ENCODE peak calls at places on chromosome X, in nine cellular contexts. L, Q, C, Z, B, W, E, N and Y are unnamed samples. For H3K4me1, the result is how much of the 10 kb centered on the place peaks cover.

GRCh38 chrX:45803383-45803921 is 602.8 kb upstream of the DIPK2B start:
- DNase-seq in L (peak), Q (no peak), C (no peak), Z (no peak), B (no peak), W (no peak), E (no peak), N (no peak), Y (no peak)

GRCh38 chrX:107659768-107660167 is 31.5 kb downstream of the PRPS1 start:
- DNase-seq in L (peak), Q (no peak), C (no peak), Z (no peak), B (peak), W (no peak), E (peak), N (peak), Y (no peak)

GRCh38 chrX:71245159-71245558 is 8.8 kb downstream of the ZMYM3 start:
- DNase-seq in L (no peak), Q (no peak), C (no peak), Z (no peak), B (no peak), W (no peak), E (no peak), N (no peak), Y (no peak)

GRCh38 chrX:47623540-47624027 is 3.9 kb upstream of the SYN1 start:
- DNase-seq in L (peak), Q (no peak), C (peak), Z (peak), B (peak), W (peak), E (no peak), N (peak), Y (peak)

GRCh38 chrX:106802388-106803275 is at the start of gene TBC1D8B:
- DNase-seq in L (peak), Q (peak), C (peak), Z (no peak), B (peak), W (peak), E (peak), N (peak), Y (peak)

GRCh38 chrX:1601768-1602085 is 10.3 kb downstream of the AKAP17A start:
- DNase-seq in L (no peak), Q (no peak), C (no peak), Z (no peak), B (no peak), W (peak), E (no peak), N (no peak), Y (no peak)

GRCh38 chrX:140503714-140504351 is 1.0 kb downstream of the SOX3 start:
- DNase-seq in L (no peak), Q (no peak), C (no peak), Z (no peak), B (peak), W (no peak), E (no peak), N (no peak), Y (no peak)

GRCh38 chrX:7347465-7347864 is 199.5 kb upstream of the PUDP start:
- DNase-seq in L (no peak), Q (no peak), C (no peak), Z (no peak), B (no peak), W (no peak), E (no peak), N (no peak), Y (no peak)

GRCh38 chrX:73455171-73455570 is 8.3 kb downstream of the CDX4 start:
- DNase-seq in L (no peak), Q (no peak), C (no peak), Z (no peak), B (no peak), W (no peak), E (no peak), N (no peak), Y (no peak)

GRCh38 chrX:95346854-95347253 is 1337.8 kb upstream of the DIAPH2 start:
- DNase-seq in L (peak), Q (no peak), C (no peak), Z (no peak), B (no peak), W (no peak), E (no peak), N (no peak), Y (no peak)

GRCh38 chrX:46917634-46918033 is 5.4 kb downstream of the JADE3 start:
- DNase-seq in L (no peak), Q (no peak), C (no peak), Z (no peak), B (no peak), W (no peak), E (no peak), N (no peak), Y (no peak)

GRCh38 chrX:13885591-13885990 is 68.7 kb upstream of the GPM6B start:
- DNase-seq in L (no peak), Q (no peak), C (no peak), Z (no peak), B (no peak), W (no peak), E (no peak), N (no peak), Y (no peak)

GRCh38 chrX:19332983-19333382 is 10.7 kb upstream of the PDHA1 start:
- DNase-seq in L (peak), Q (no peak), C (peak), Z (no peak), B (peak), W (no peak), E (no peak), N (no peak), Y (no peak)

GRCh38 chrX:13101439-13102139 is 57.2 kb upstream of the FAM9C start:
- DNase-seq in L (peak), Q (peak), C (peak), Z (peak), B (no peak), W (peak), E (no peak), N (peak), Y (peak)

GRCh38 chrX:51876441-51876840 is 17.0 kb upstream of the MAGED1 start:
- DNase-seq in L (peak), Q (no peak), C (no peak), Z (no peak), B (no peak), W (no peak), E (no peak), N (no peak), Y (no peak)

GRCh38 chrX:145393702-145394235 is 146.5 kb downstream of the SPANXN1 start:
- DNase-seq in L (no peak), Q (no peak), C (no peak), Z (no peak), B (peak), W (no peak), E (peak), N (no peak), Y (no peak)
- TF ChIP-seq CTCF in L (no peak), Q (no peak), C (no peak), Z (no peak), B (peak), W (no peak), E (peak), N (no peak), Y (no peak)

GRCh38 chrX:100650841-100651240 is 6.8 kb downstream of the SRPX2 start:
- DNase-seq in L (no peak), Q (no peak), C (no peak), Z (no peak), B (no peak), W (no peak), E (no peak), N (no peak), Y (no peak)
- H3K4me1 ChIP-seq in L (under half), Q (under half), C (under half), Z (under half), B (under half), W (under half), E (under half), N (under half), Y (under half)

DNA sequence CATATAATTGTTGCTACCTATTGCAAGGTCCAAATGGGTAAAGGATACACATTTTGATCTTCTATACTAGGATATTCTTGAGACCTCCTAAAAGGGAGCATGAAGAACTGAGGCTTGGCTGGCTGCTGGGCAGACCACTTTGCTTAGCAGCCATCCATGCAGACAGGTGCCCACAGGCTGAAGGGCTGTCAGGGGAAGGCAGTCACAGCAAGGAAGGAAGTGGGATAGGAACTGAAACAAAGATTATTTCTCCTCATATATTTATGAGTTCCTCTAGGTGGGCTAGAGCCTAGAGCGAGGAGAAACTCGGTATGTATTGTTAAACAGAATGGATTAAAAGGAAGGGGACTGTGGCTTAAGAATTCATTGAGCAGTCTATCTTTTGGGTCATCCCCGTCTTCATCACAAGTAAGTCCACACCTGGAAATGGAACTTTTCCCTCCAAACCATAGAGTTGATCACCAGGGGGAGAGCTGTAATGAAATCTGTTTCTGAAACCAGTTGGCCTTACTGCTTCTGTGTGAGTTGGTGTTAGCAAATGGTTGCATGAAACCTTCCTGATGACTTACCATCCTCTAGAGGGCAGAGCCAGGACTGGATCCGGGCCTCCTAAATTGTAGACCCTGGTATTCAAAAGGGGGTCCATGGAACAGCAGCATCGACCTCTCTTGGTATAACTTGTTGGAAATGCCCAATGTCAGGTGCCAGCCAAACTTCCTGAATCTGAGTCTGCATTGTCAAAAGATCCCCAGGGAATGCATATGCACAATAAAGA is 42.3 kb downstream of the AFF2 start:
- DNase-seq in L (no peak), Q (no peak), C (no peak), Z (no peak), B (no peak), W (no peak), E (peak), N (no peak), Y (no peak)
- TF ChIP-seq CTCF in L (no peak), Q (no peak), C (no peak), Z (no peak), B (no peak), W (no peak), E (peak), N (no peak), Y (no peak)

GRCh38 chrX:48684134-48684533 is 535 bp downstream of the WAS start:
- DNase-seq in L (no peak), Q (no peak), C (no peak), Z (no peak), B (no peak), W (peak), E (no peak), N (no peak), Y (no peak)
- H3K4me1 ChIP-seq in L (under half), Q (under half), C (under half), Z (under half), B (under half), W (under half), E (under half), N (under half), Y (under half)